ENCODE peak calls at places on chromosomes 1 and 21, in five cellular contexts. U is stimulated activated CD4-positive, alpha-beta T cell treated with anti-CD3 and anti-CD28 coated beads, Interleukin-15, amount 100 ng/mL, for 24 hours; G is left ventricle myocardium inferior; C is cardiac muscle cell; V is Calu3. F is an unnamed sample.

GRCh38 chr1:67748630-67749029 is 63.6 kb downstream of the GADD45A start:
- DNase-seq in U (no peak), G (no peak), C (peak), V (peak), F (no peak)

GRCh38 chr1:6578624-6579373 is 995 bp upstream of the ZBTB48 start:
- DNase-seq in U (no peak), G (no peak), C (no peak), V (no peak), F (peak)

GRCh38 chr21:38202811-38203210 is 54.0 kb upstream of the KCNJ15 start:
- DNase-seq in U (no peak), G (no peak), C (no peak), V (no peak), F (no peak)

GRCh38 chr1:178397678-178398077 is 99.1 kb downstream of the CLEC20A start:
- DNase-seq in U (no peak), G (no peak), C (peak), V (no peak), F (no peak)

GRCh38 chr1:9315411-9316079 is 22.9 kb downstream of the SPSB1 start:
- DNase-seq in U (peak), G (peak), C (peak), V (no peak), F (no peak)

GRCh38 chr1:89125571-89126233 is at the start of gene GBP2:
- DNase-seq in U (peak), G (no peak), C (peak), V (peak), F (no peak)

GRCh38 chr1:55304306-55304705 is 89.1 kb upstream of the USP24 start:
- DNase-seq in U (no peak), G (peak), C (no peak), V (no peak), F (no peak)

GRCh38 chr1:101902199-101902598 is 94.5 kb downstream of the OLFM3 start:
- DNase-seq in U (no peak), G (no peak), C (no peak), V (no peak), F (no peak)

GRCh38 chr1:40750326-40750975 is 33.1 kb upstream of the KCNQ4 start:
- DNase-seq in U (no peak), G (no peak), C (no peak), V (no peak), F (no peak)

GRCh38 chr1:156999596-157000320 is 45.8 kb downstream of the ARHGEF11 start:
- DNase-seq in U (no peak), G (no peak), C (no peak), V (no peak), F (no peak)

GRCh38 chr1:24254783-24255182 is 64.4 kb upstream of the GRHL3 start:
- DNase-seq in U (no peak), G (no peak), C (no peak), V (no peak), F (peak)

GRCh38 chr1:9228589-9228988 is 6.0 kb upstream of the H6PD start:
- DNase-seq in U (peak), G (no peak), C (no peak), V (no peak), F (no peak)

GRCh38 chr1:109985251-109986053 is 887 bp downstream of the AHCYL1 start:
- DNase-seq in U (no peak), G (no peak), C (peak), V (no peak), F (no peak)

GRCh38 chr1:4964634-4965345 is 310.4 kb downstream of the AJAP1 start:
- DNase-seq in U (no peak), G (no peak), C (no peak), V (no peak), F (no peak)

GRCh38 chr21:14120091-14120734 is 90.5 kb downstream of the LIPI start:
- DNase-seq in U (peak), G (no peak), C (no peak), V (no peak), F (peak)

GRCh38 chr1:25257176-25257575 is 9.9 kb upstream of the RSRP1 start:
- DNase-seq in U (no peak), G (no peak), C (no peak), V (no peak), F (no peak)

GRCh38 chr1:114196992-114197907 is 43.6 kb upstream of the SYT6 start:
- DNase-seq in U (no peak), G (no peak), C (no peak), V (no peak), F (no peak)

GRCh38 chr1:6581561-6582305 is 1.9 kb downstream of the ZBTB48 start:
- DNase-seq in U (no peak), G (no peak), C (no peak), V (no peak), F (no peak)

GRCh38 chr1:213337025-213337678 is 286.1 kb downstream of the RPS6KC1 start:
- DNase-seq in U (no peak), G (no peak), C (no peak), V (no peak), F (no peak)

GRCh38 chr1:211287218-211287617 is 28.1 kb downstream of the RCOR3 start:
- DNase-seq in U (no peak), G (no peak), C (no peak), V (no peak), F (no peak)

GRCh38 chr21:35484032-35484431 is 434.9 kb upstream of the RUNX1 start:
- DNase-seq in U (no peak), G (no peak), C (no peak), V (no peak), F (no peak)

GRCh38 chr1:975896-976683 is 5.8 kb downstream of the PERM1 start:
- DNase-seq in U (peak), G (no peak), C (peak), V (peak), F (peak)

GRCh38 chr21:36542312-36543101 is 62.6 kb upstream of the CLDN14 start:
- DNase-seq in U (peak), G (no peak), C (no peak), V (no peak), F (no peak)

GRCh38 chr21:38438476-38438893 is 59.8 kb downstream of the ERG start:
- DNase-seq in U (no peak), G (peak), C (peak), V (peak), F (no peak)

GRCh38 chr1:167105841-167106461 is 12.1 kb downstream of the STYXL2 start:
- DNase-seq in U (no peak), G (no peak), C (no peak), V (no peak), F (no peak)

GRCh38 chr1:33735624-33736023 is 128.3 kb upstream of the HMGB4 start:
- DNase-seq in U (no peak), G (no peak), C (peak), V (no peak), F (peak)

GRCh38 chr21:17119466-17120297 is 393.2 kb upstream of the CXADR start:
- DNase-seq in U (no peak), G (no peak), C (no peak), V (no peak), F (no peak)

GRCh38 chr1:68994096-68994495 is 497.2 kb upstream of the DEPDC1 start:
- DNase-seq in U (no peak), G (no peak), C (no peak), V (no peak), F (no peak)

GRCh38 chr1:72037745-72038343 is 244.5 kb downstream of the NEGR1 start:
- DNase-seq in U (peak), G (no peak), C (peak), V (peak), F (no peak)